ENCODE peak calls at places on chromosomes 2 and 18, in five cellular contexts. F is GM12878, D is endothelial cell of umbilical vein, J is astrocyte, B is H9. Y is an unnamed sample. For H3K4me1, the result is how much of the 10 kb centered on the place peaks cover.

GRCh38 chr2:201779996-201780673 is 598 bp downstream of the ALS2 start:
- DNase-seq in J (no peak), B (no peak), D (peak), F (no peak), Y (peak)

GRCh38 chr2:45458909-45459563 is 152.0 kb downstream of the SRBD1 start:
- DNase-seq in B (peak), F (no peak), D (peak), J (peak), Y (peak)

GRCh38 chr2:204625135-204625534 is 79.9 kb downstream of the PARD3B start:
- DNase-seq in F (no peak), D (peak), B (no peak), J (peak), Y (peak)

GRCh38 chr18:27564066-27564465 is 379.0 kb upstream of the CHST9 start:
- DNase-seq in D (no peak), F (no peak), B (no peak), J (no peak), Y (no peak)

GRCh38 chr2:154700142-154700541 is 1.6 kb downstream of the KCNJ3 start:
- DNase-seq in D (no peak), B (no peak), J (no peak), F (no peak), Y (no peak)

GRCh38 chr2:136132840-136133570 is 15.1 kb upstream of the CXCR4 start:
- DNase-seq in J (no peak), F (no peak), D (no peak), B (no peak), Y (no peak)

GRCh38 chr2:85953476-85953875 is 64.7 kb upstream of the ST3GAL5 start:
- DNase-seq in F (no peak), B (no peak), J (no peak), D (no peak), Y (no peak)

GRCh38 chr2:186554850-186555785 is 34.7 kb upstream of the ITGAV start:
- DNase-seq in J (peak), D (peak), F (no peak), B (no peak), Y (peak)

GRCh38 chr2:230672836-230673235 is 39.8 kb upstream of the CAB39 start:
- DNase-seq in F (no peak), J (no peak), B (no peak), D (no peak), Y (no peak)

GRCh38 chr2:73037947-73038585 is 33.4 kb downstream of the SFXN5 start:
- DNase-seq in D (no peak), J (no peak), B (no peak), F (no peak), Y (no peak)

GRCh38 chr2:47905454-47906260 is 641 bp downstream of the FBXO11 start:
- DNase-seq in D (peak), F (no peak), J (peak), B (peak), Y (peak)
- H3K4me2 ChIP-seq in D (no peak), F (no peak), J (peak), B (peak), Y (no peak)

GRCh38 chr2:239772721-239773120 is 252.4 kb downstream of the NDUFA10 start:
- DNase-seq in F (no peak), J (no peak), B (no peak), D (no peak), Y (no peak)

GRCh38 chr2:239768031-239768800 is 256.9 kb downstream of the NDUFA10 start:
- DNase-seq in B (no peak), D (no peak), J (no peak), F (no peak), Y (no peak)

GRCh38 chr2:239769574-239770145 is 255.5 kb downstream of the NDUFA10 start:
- DNase-seq in J (no peak), D (no peak), B (no peak), F (no peak), Y (no peak)

GRCh38 chr2:239768907-239769573 is 256.1 kb downstream of the NDUFA10 start:
- DNase-seq in D (no peak), B (no peak), F (no peak), J (no peak), Y (no peak)

GRCh38 chr2:239770240-239770639 is 254.9 kb downstream of the NDUFA10 start:
- DNase-seq in B (no peak), D (no peak), F (no peak), J (no peak), Y (no peak)
- H3K4me1 ChIP-seq in B (under half), D (under half), F (under half), J (under half), Y (under half)

GRCh38 chr2:182597570-182597969 is 118.5 kb upstream of the DNAJC10 start:
- DNase-seq in D (no peak), F (no peak), B (no peak), J (peak), Y (peak)

GRCh38 chr2:182594286-182594685 is 121.8 kb upstream of the DNAJC10 start:
- DNase-seq in J (peak), B (no peak), D (no peak), F (no peak), Y (peak)

GRCh38 chr2:182593394-182593707 is 122.7 kb upstream of the DNAJC10 start:
- DNase-seq in B (no peak), F (no peak), D (peak), J (peak), Y (peak)

GRCh38 chr2:182592691-182593393 is 123.2 kb upstream of the DNAJC10 start:
- DNase-seq in B (no peak), D (no peak), F (no peak), J (no peak), Y (no peak)

GRCh38 chr2:182595650-182596049 is 120.4 kb upstream of the DNAJC10 start:
- DNase-seq in D (no peak), B (no peak), J (no peak), F (no peak), Y (no peak)
- H2AFZ ChIP-seq in D (no peak), B (no peak), J (no peak), F (no peak), Y (no peak)

DNA sequence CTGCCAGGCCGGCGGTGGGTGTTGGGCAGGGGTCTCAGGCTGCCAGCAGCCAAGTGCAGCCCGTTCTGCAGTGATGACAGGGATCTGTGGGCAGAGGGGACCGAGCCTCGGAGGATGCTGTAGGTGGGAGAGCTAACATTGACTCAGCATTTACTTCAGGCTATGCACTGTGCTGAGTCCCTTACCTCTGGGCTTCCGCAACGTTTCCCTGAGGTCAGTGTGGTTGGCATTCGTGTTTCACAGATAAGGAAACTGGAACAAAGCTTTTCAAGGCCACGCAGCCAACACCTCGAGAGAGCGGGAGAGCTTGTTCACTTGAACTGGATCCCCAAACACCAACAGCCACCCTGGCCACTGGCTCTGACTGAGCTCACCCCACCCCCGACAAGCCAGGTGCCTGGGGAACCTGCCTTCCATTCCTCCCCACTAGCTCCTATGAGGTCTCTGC is 839 bp upstream of the GPR148 start:
- DNase-seq in F (no peak), D (no peak), B (no peak), J (peak), Y (peak)
- H3K4me2 ChIP-seq in F (peak), D (peak), B (peak), J (peak), Y (no peak)

GRCh38 chr2:101731221-101732054 is 33.9 kb downstream of the MAP4K4 start:
- DNase-seq in F (no peak), D (no peak), J (no peak), B (no peak), Y (no peak)
- H3K4me1 ChIP-seq in F (under half), D (under half), J (under half), B (under half), Y (under half)

GRCh38 chr18:3424280-3424890 is 25.6 kb upstream of the TGIF1 start:
- DNase-seq in J (no peak), F (no peak), B (no peak), D (no peak), Y (no peak)

GRCh38 chr18:3425030-3425429 is 24.9 kb upstream of the TGIF1 start:
- DNase-seq in J (no peak), B (no peak), D (no peak), F (no peak), Y (no peak)

GRCh38 chr18:3426074-3426473 is 23.9 kb upstream of the TGIF1 start:
- DNase-seq in J (no peak), D (no peak), F (no peak), B (no peak), Y (no peak)

GRCh38 chr18:3427944-3428343 is 22.0 kb upstream of the TGIF1 start:
- DNase-seq in J (no peak), F (no peak), B (no peak), D (no peak), Y (no peak)

DNA sequence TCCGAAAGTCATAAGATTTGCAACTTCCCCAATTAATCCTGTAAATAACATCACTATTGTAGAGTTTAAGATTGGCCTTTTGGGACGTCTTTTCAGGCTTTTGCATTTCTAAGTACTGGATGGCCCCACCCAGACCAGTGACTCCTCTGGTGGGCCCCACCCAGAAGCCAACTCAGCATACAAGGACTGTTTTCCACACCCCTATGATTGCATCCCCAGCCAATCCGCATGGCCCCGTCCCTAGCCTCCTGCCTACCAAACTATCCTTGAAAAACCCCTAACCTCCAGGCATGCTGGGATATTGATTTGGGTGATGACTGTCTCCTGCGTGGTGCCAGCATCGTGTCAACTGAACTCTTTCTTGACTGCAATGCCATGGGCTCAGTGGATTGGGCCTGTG is 24.5 kb upstream of the TGIF1 start:
- DNase-seq in F (no peak), B (no peak), J (no peak), D (no peak), Y (no peak)
- H2AFZ ChIP-seq in F (no peak), B (no peak), J (no peak), D (no peak), Y (no peak)

GRCh38 chr2:133377021-133377481 is 191.2 kb downstream of the NCKAP5 start:
- DNase-seq in F (no peak), J (peak), B (no peak), D (no peak), Y (peak)
- H3K4me2 ChIP-seq in F (no peak), J (peak), B (no peak), D (no peak), Y (no peak)